ENCODE peak calls at places on chromosome 16, in ten cellular contexts. H, N, A, Z, Y, U, V, J, Q and T are unnamed samples.

GRCh38 chr16:81143921-81144471 is 47.8 kb upstream of the GCSH start:
- DNase-seq in N (no peak), U (no peak), V (no peak), H (no peak), Q (no peak), Z (no peak), J (no peak), Y (no peak), A (no peak), T (no peak)

GRCh38 chr16:29014561-29015029 is 29.7 kb downstream of the LAT start:
- DNase-seq in Z (no peak), A (no peak), H (no peak), Q (peak; percentile 14), U (no peak), V (no peak), N (no peak), Y (no peak), J (no peak), T (no peak)

GRCh38 chr16:84144301-84144858 is 597 bp downstream of the HSDL1 start:
- DNase-seq in J (peak; percentile 36), U (peak; percentile 33), Y (no peak), Q (peak; percentile 56), Z (peak; percentile 19), N (peak; percentile 33), A (no peak), H (peak; percentile 30), V (no peak), T (peak; percentile 18)

GRCh38 chr16:28587386-28587785 is 9.5 kb downstream of the SULT1A2 start:
- DNase-seq in N (no peak), Q (no peak), U (peak; percentile 76), Y (no peak), A (no peak), J (no peak), V (no peak), H (no peak), Z (no peak), T (no peak)

GRCh38 chr16:3012828-3013420 is at the start of gene CLDN9:
- DNase-seq in U (no peak), N (no peak), Z (no peak), A (no peak), Y (peak; percentile 72), J (no peak), V (no peak), H (no peak), Q (no peak), T (no peak)

GRCh38 chr16:12255473-12255872 is 278.9 kb downstream of the SNX29 start:
- DNase-seq in J (no peak), N (no peak), V (no peak), Q (no peak), Z (no peak), U (peak; percentile 36), A (no peak), Y (no peak), H (no peak), T (no peak)

GRCh38 chr16:20347666-20348364 is 4.7 kb downstream of the UMOD start:
- DNase-seq in J (no peak), V (no peak), Q (no peak), H (no peak), N (no peak), A (no peak), Z (no peak), Y (peak; percentile 38), U (no peak), T (no peak)

GRCh38 chr16:11627822-11628457 is 40.3 kb upstream of the SNN start:
- DNase-seq in Z (no peak), Q (no peak), N (no peak), H (no peak), J (no peak), V (no peak), A (no peak), U (peak; percentile 75), Y (no peak), T (no peak)

GRCh38 chr16:57590654-57591085 is 37.8 kb upstream of the ADGRG1 start:
- DNase-seq in J (no peak), Y (no peak), V (no peak), A (no peak), Z (no peak), H (no peak), U (peak; percentile 72), N (no peak), Q (no peak), T (no peak)

GRCh38 chr16:4336701-4337539 is 14.2 kb downstream of the PAM16 start:
- DNase-seq in Z (no peak), V (no peak), Q (no peak), J (no peak), H (no peak), U (no peak), A (no peak), Y (peak; percentile 31), N (no peak), T (no peak)

GRCh38 chr16:21301168-21301894 is 23.2 kb upstream of the CRYM start:
- DNase-seq in U (peak; percentile 71), J (peak; percentile 5), V (no peak), A (peak; percentile 84), Y (peak; percentile 86), Z (peak; percentile 59), N (peak; percentile 58), Q (peak; percentile 90), H (no peak), T (peak; percentile 53)

GRCh38 chr16:20049831-20050230 is 23.9 kb downstream of the GPR139 start:
- DNase-seq in V (no peak), U (no peak), A (no peak), Z (no peak), H (no peak), Y (no peak), N (no peak), J (no peak), Q (no peak), T (no peak)

GRCh38 chr16:30076276-30076791 is 540 bp downstream of the PPP4C start:
- DNase-seq in J (no peak), V (no peak), Y (no peak), Q (no peak), A (no peak), U (peak; percentile 34), H (no peak), Z (no peak), N (no peak), T (no peak)

GRCh38 chr16:4081577-4082021 is 34.6 kb downstream of the ADCY9 start:
- DNase-seq in Y (no peak), Q (no peak), Z (no peak), V (no peak), N (no peak), J (no peak), A (no peak), U (peak; percentile 37), H (no peak), T (no peak)

GRCh38 chr16:68490829-68491575 is 42.7 kb upstream of the SMPD3 start:
- DNase-seq in Y (peak; percentile 48), V (no peak), A (no peak), U (peak; percentile 50), Z (no peak), J (no peak), N (peak; percentile 42), H (no peak), Q (no peak), T (no peak)

GRCh38 chr16:48503779-48504178 is 106.2 kb downstream of the N4BP1 start:
- DNase-seq in U (peak; percentile 90), N (no peak), Z (no peak), A (no peak), Y (no peak), V (no peak), H (no peak), Q (no peak), J (no peak), T (no peak)

GRCh38 chr16:81633147-81633619 is 145.9 kb upstream of the PLCG2 start:
- DNase-seq in A (no peak), Y (peak; percentile 76), U (no peak), H (no peak), V (no peak), N (no peak), Z (no peak), Q (no peak), J (peak; percentile 21), T (no peak)

GRCh38 chr16:2486645-2487516 is 12.0 kb downstream of the TBC1D24 start:
- DNase-seq in A (no peak), Q (no peak), Y (no peak), Z (no peak), J (peak; percentile 63), N (peak; percentile 83), V (peak; percentile 89), H (peak; percentile 59), U (peak; percentile 52), T (peak; percentile 84)

GRCh38 chr16:82758904-82759303 is 132.1 kb downstream of the CDH13 start:
- DNase-seq in V (no peak), N (no peak), H (no peak), J (no peak), A (no peak), U (no peak), Y (peak; percentile 35), Z (no peak), Q (no peak), T (no peak)

GRCh38 chr16:12461971-12462370 is 341.7 kb downstream of the CPPED1 start:
- DNase-seq in U (no peak), Q (no peak), Z (no peak), N (no peak), J (no peak), H (no peak), A (no peak), Y (no peak), V (no peak), T (no peak)